ENCODE peak calls at places on chromosome 1, in six cellular contexts. C is M059J, W is NCI-H2171, G is GM12865, E is EL, D is stromal cell of bone marrow. S is an unnamed sample.

GRCh38 chr1:109802136-109802900 is 38.6 kb upstream of the EPS8L3 start:
- DNase-seq in C (no peak), W (no peak), G (no peak), E (no peak), D (no peak), S (no peak)

GRCh38 chr1:87436534-87436933 is 107.9 kb downstream of the LMO4 start:
- DNase-seq in C (no peak), W (no peak), G (no peak), E (no peak), D (no peak), S (no peak)

GRCh38 chr1:27959792-27960603 is at the start of gene XKR8:
- DNase-seq in C (peak), W (peak), G (peak), E (peak), D (peak), S (peak)

GRCh38 chr1:224459936-224460335 is 25.3 kb upstream of the WDR26 start:
- DNase-seq in C (no peak), W (no peak), G (no peak), E (no peak), D (no peak), S (no peak)

GRCh38 chr1:33250724-33251123 is 5.6 kb upstream of the ZNF362 start:
- DNase-seq in C (no peak), W (no peak), G (no peak), E (no peak), D (no peak), S (no peak)

GRCh38 chr1:31761883-31762282 is 2.3 kb downstream of the ADGRB2 start:
- DNase-seq in C (peak), W (no peak), G (no peak), E (peak), D (no peak), S (peak)

GRCh38 chr1:155158991-155159390 is 14.1 kb downstream of the KRTCAP2 start:
- DNase-seq in C (no peak), W (no peak), G (no peak), E (no peak), D (no peak), S (no peak)

GRCh38 chr1:154759196-154759595 is 110.9 kb downstream of the KCNN3 start:
- DNase-seq in C (no peak), W (no peak), G (no peak), E (no peak), D (no peak), S (no peak)

GRCh38 chr1:169561692-169562091 is 24.6 kb downstream of the F5 start:
- DNase-seq in C (no peak), W (no peak), G (no peak), E (no peak), D (no peak), S (no peak)

GRCh38 chr1:30693366-30693765 is 30.0 kb downstream of the MATN1 start:
- DNase-seq in C (no peak), W (no peak), G (no peak), E (no peak), D (no peak), S (no peak)

GRCh38 chr1:178183796-178184195 is 89.9 kb downstream of the RASAL2 start:
- DNase-seq in C (no peak), W (no peak), G (no peak), E (peak), D (no peak), S (no peak)

GRCh38 chr1:154783976-154784375 is 86.1 kb downstream of the KCNN3 start:
- DNase-seq in C (no peak), W (no peak), G (no peak), E (no peak), D (no peak), S (no peak)

S was measured in ELR.